ENCODE peak calls at places on chromosome 1, in ten cellular contexts. Q is colonic mucosa; I is upper lobe of right lung; A is uterus; C is lower lobe of right lung; E is breast epithelium; H is fibroblast of lung; K is tibial artery; F is cardiac muscle cell; L is CD8-positive, alpha-beta memory T cell. M is an unnamed sample.
A peak's percentile ranks its signal among the peaks of the same experiment; 100 is the strongest.

GRCh38 chr1:84339503-84339902 is 38.0 kb downstream of the SAMD13 start:
- DNase-seq in C (no peak), K (no peak), F (peak; percentile 55), H (peak; percentile 69), I (no peak), Q (no peak), A (no peak), E (no peak), L (no peak), M (no peak)

GRCh38 chr1:50419192-50419906 is 3.9 kb downstream of the DMRTA2 start:
- DNase-seq in C (no peak), A (no peak), F (no peak), E (no peak), Q (no peak), L (no peak), H (no peak), K (no peak), I (no peak), M (no peak)

GRCh38 chr1:164617607-164618564 is 58.9 kb downstream of the PBX1 start:
- DNase-seq in I (no peak), E (no peak), K (no peak), H (no peak), L (no peak), A (no peak), Q (peak; percentile 70), F (peak; percentile 34), C (no peak), M (peak; percentile 42)

GRCh38 chr1:167095368-167095767 is 1.5 kb downstream of the STYXL2 start:
- DNase-seq in H (peak; percentile 74), I (no peak), F (peak; percentile 24), E (peak; percentile 62), C (no peak), A (no peak), Q (no peak), L (no peak), K (no peak), M (no peak)

GRCh38 chr1:53525595-53525994 is 66.4 kb downstream of the DMRTB1 start:
- DNase-seq in I (no peak), C (no peak), H (no peak), L (no peak), A (no peak), E (no peak), K (no peak), F (no peak), Q (no peak), M (no peak)

GRCh38 chr1:30524840-30525617 is 198.4 kb downstream of the MATN1 start:
- DNase-seq in H (no peak), F (no peak), L (no peak), E (no peak), I (no peak), Q (no peak), A (peak; percentile 11), C (no peak), K (no peak), M (no peak)

GRCh38 chr1:113905435-113905861 is 322 bp downstream of the DCLRE1B start:
- DNase-seq in L (no peak), C (peak; percentile 68), F (no peak), E (no peak), H (no peak), K (peak; percentile 50), Q (no peak), I (no peak), A (no peak), M (no peak)

GRCh38 chr1:240667351-240667750 is 55.4 kb upstream of the GREM2 start:
- DNase-seq in I (no peak), L (no peak), K (no peak), C (no peak), E (no peak), F (no peak), A (no peak), H (no peak), Q (no peak), M (no peak)

GRCh38 chr1:5009376-5010065 is 355.1 kb downstream of the AJAP1 start:
- DNase-seq in Q (no peak), F (no peak), A (no peak), C (no peak), E (no peak), L (no peak), I (no peak), H (no peak), K (no peak), M (no peak)

GRCh38 chr1:116310172-116310571 is 62.9 kb upstream of the ATP1A1 start:
- DNase-seq in H (no peak), K (no peak), I (no peak), L (no peak), Q (no peak), A (no peak), E (no peak), C (no peak), F (peak; percentile 66), M (no peak)

GRCh38 chr1:9302745-9303524 is 10.2 kb downstream of the SPSB1 start:
- DNase-seq in H (peak; percentile 98), K (peak; percentile 48), C (no peak), E (no peak), Q (no peak), L (no peak), F (peak; percentile 85), I (no peak), A (no peak), M (no peak)

GRCh38 chr1:183881387-183882084 is 76.6 kb downstream of the RGL1 start:
- DNase-seq in E (peak; percentile 59), Q (no peak), F (peak; percentile 96), A (peak; percentile 36), C (peak; percentile 69), I (peak; percentile 75), H (peak; percentile 90), L (no peak), K (no peak), M (no peak)

GRCh38 chr1:114209971-114210370 is 56.3 kb upstream of the SYT6 start:
- DNase-seq in A (no peak), K (no peak), H (no peak), L (no peak), Q (no peak), I (no peak), C (no peak), F (no peak), E (no peak), M (no peak)

GRCh38 chr1:46380004-46380403 is 14.1 kb upstream of the FAAH start:
- DNase-seq in E (no peak), I (no peak), L (no peak), C (no peak), H (no peak), K (no peak), F (no peak), Q (no peak), A (no peak), M (no peak)
- H3K4me3 ChIP-seq in E (no peak overlapping the region), I (no peak overlapping the region), L (no peak overlapping the region), C (no peak overlapping the region), H (no peak overlapping the region), K (no peak overlapping the region), F (no peak overlapping the region), Q (no peak overlapping the region), A (no peak overlapping the region), M (no peak overlapping the region)

DNA sequence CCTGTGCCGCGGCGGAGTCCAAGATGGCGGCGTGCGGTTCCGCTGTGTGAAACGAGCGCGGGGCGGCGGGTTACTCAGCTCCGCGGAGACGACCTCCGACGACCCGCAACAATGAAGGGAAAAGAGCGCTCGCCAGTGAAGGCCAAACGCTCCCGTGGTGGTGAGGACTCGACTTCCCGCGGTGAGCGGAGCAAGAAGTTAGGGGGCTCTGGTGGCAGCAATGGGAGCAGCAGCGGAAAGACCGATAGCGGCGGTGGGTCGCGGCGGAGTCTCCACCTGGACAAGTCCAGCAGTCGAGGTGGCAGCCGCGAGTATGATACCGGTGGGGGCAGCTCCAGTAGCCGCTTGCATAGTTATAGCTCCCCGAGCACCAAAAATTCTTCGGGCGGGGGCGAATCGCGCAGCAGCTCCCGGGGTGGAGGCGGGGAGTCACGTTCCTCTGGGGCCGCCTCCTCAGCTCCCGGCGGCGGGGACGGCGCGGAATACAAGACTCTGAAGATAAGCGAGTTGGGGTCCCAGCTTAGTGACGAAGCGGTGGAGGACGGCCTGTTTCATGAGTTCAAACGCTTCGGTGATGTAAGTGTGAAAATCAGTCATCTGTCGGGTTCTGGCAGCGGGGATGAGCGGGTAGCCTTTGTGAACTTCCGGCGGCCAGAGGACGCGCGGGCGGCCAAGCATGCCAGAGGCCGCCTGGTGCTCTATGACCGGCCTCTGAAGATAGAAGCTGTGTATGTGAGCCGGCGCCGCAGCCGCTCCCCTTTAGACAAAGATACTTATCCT is 440 bp downstream of the RBM15 start:
- DNase-seq in A (no peak), I (peak; percentile 81), Q (peak; percentile 67), F (peak; percentile 56), H (peak; percentile 50), L (no peak), K (peak; percentile 51), C (peak; percentile 75), E (peak; percentile 54), M (peak; percentile 75)
- H3K4me1 ChIP-seq in A (peaks cover 11% of the 10 kb centered on the region), I (peaks cover 55% of the 10 kb centered on the region), Q (peaks cover 24% of the 10 kb centered on the region), F (peaks cover 40% of the 10 kb centered on the region), H (peaks cover 19% of the 10 kb centered on the region), L (peaks cover 55% of the 10 kb centered on the region), K (peaks cover 56% of the 10 kb centered on the region), C (peaks cover 55% of the 10 kb centered on the region), E (no peaks in the 10 kb centered on the region), M (peaks cover 61% of the 10 kb centered on the region)

DNA sequence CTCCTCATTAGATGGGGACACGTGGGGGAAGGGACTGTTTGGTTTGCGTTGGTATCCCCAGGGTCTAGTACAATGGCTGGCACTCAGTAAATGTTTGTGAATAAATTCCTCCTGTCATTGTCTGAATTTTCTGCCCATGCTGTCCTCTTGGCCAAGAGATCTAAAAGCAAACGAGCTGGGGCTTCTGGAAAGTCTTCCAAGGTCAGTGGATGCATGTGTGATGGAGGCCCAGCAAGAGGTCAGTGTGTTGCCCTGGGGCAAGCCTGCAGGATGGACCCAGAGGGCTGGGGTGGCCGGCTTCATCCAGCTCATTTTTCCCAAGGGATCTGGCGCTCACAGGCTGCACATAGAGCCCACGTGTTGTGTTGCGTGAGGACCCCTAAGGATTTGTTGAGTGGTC is 30.0 kb upstream of the JUN start:
- DNase-seq in A (no peak), E (no peak), H (no peak), L (no peak), I (no peak), Q (no peak), C (no peak), F (no peak), K (no peak), M (no peak)
- H3K4me3 ChIP-seq in A (no peak overlapping the region), E (peak overlapping the region; percentile 79), H (no peak overlapping the region), L (no peak overlapping the region), I (peak overlapping the region; percentile 62), Q (no peak overlapping the region), C (peak overlapping the region; percentile 75), F (no peak overlapping the region), K (no peak overlapping the region), M (no peak overlapping the region)

GRCh38 chr1:111736548-111737215 is 2.5 kb downstream of the INKA2 start:
- DNase-seq in A (no peak), Q (no peak), L (no peak), K (no peak), I (no peak), F (peak; percentile 72), C (no peak), E (no peak), H (peak; percentile 16), M (peak; percentile 61)
- H3K4me1 ChIP-seq in A (no peaks in the 10 kb centered on the region), Q (peaks cover 5% of the 10 kb centered on the region), L (peaks cover 22% of the 10 kb centered on the region), K (peaks cover 57% of the 10 kb centered on the region), I (peaks cover 35% of the 10 kb centered on the region), F (peaks cover 23% of the 10 kb centered on the region), C (peaks cover 58% of the 10 kb centered on the region), E (peaks cover 4% of the 10 kb centered on the region), H (peaks cover 34% of the 10 kb centered on the region), M (peaks cover 30% of the 10 kb centered on the region)

GRCh38 chr1:15524283-15525042 is 448 bp upstream of the CASP9 start:
- DNase-seq in Q (peak; percentile 100), K (peak; percentile 99), C (peak; percentile 100), I (peak; percentile 99), H (peak; percentile 95), A (peak; percentile 100), F (peak; percentile 99), L (peak; percentile 98), E (peak; percentile 100), M (peak; percentile 100)
- H3K4me3 ChIP-seq in Q (peak overlapping the region; percentile 76), K (peak overlapping the region; percentile 79), C (peak overlapping the region; percentile 83), I (peak overlapping the region; percentile 75), H (peak overlapping the region; percentile 61), A (peak overlapping the region; percentile 79), F (peak overlapping the region; percentile 73), L (peak overlapping the region; percentile 74), E (peak overlapping the region; percentile 77), M (no peak overlapping the region)